ENCODE peak calls at places on chromosomes 4 and X, in nine cellular contexts. H is mesenchymal stem cell, P is cardiac muscle cell, A is HCT116, D is uterus, R is adrenal gland, V is esophagus muscularis mucosa, J is heart left ventricle, N is hepatocyte. M is an unnamed sample.

GRCh38 chr4:97627785-97628184 is 515.5 kb downstream of the STPG2 start:
- DNase-seq in H (no peak), P (no peak), A (no peak), D (no peak), R (no peak), V (no peak), J (no peak), N (no peak), M (no peak)

GRCh38 chr4:148376151-148376550 is 66.1 kb downstream of the NR3C2 start:
- DNase-seq in H (no peak), P (peak; percentile 80), A (peak; percentile 45), D (no peak), R (peak; percentile 50), V (no peak), J (peak; percentile 65), N (peak; percentile 40), M (no peak)

GRCh38 chrX:15349046-15349445 is 13.7 kb upstream of the PIGA start:
- DNase-seq in H (peak; percentile 62), P (peak; percentile 79), A (peak; percentile 39), D (no peak), R (peak; percentile 50), V (no peak), J (peak; percentile 34), N (peak; percentile 89), M (no peak)

GRCh38 chr4:23942491-23942890 is 52.6 kb upstream of the PPARGC1A start:
- DNase-seq in H (no peak), P (no peak), A (no peak), D (no peak), R (no peak), V (no peak), J (no peak), N (no peak), M (no peak)

GRCh38 chr4:7917669-7918068 is 22.0 kb downstream of the AFAP1 start:
- DNase-seq in H (no peak), P (no peak), A (no peak), D (no peak), R (no peak), V (no peak), J (no peak), N (no peak), M (no peak)

GRCh38 chr4:10082459-10083272 is 33.9 kb downstream of the WDR1 start:
- DNase-seq in H (no peak), P (no peak), A (no peak), D (no peak), R (no peak), V (no peak), J (no peak), N (no peak), M (peak; percentile 49)

GRCh38 chr4:90857081-90857820 is 730.1 kb downstream of the CCSER1 start:
- DNase-seq in H (no peak), P (no peak), A (no peak), D (no peak), R (no peak), V (no peak), J (no peak), N (no peak), M (no peak)

GRCh38 chr4:16827045-16827444 is 71.4 kb downstream of the LDB2 start:
- DNase-seq in H (no peak), P (no peak), A (no peak), D (no peak), R (no peak), V (no peak), J (no peak), N (no peak), M (no peak)

GRCh38 chrX:16842684-16843083 is 27.5 kb downstream of the RBBP7 start:
- DNase-seq in H (no peak), P (no peak), A (no peak), D (no peak), R (no peak), V (no peak), J (no peak), N (no peak), M (no peak)

GRCh38 chr4:148057425-148058020 is 325.6 kb downstream of the ARHGAP10 start:
- DNase-seq in H (no peak), P (no peak), A (no peak), D (no peak), R (no peak), V (no peak), J (no peak), N (no peak), M (no peak)

GRCh38 chr4:144289687-144290433 is 149.3 kb upstream of the GYPA start:
- DNase-seq in H (no peak), P (peak; percentile 53), A (no peak), D (no peak), R (no peak), V (no peak), J (no peak), N (no peak), M (no peak)

GRCh38 chr4:89336818-89337395 is 29.3 kb upstream of the GPRIN3 start:
- DNase-seq in H (no peak), P (no peak), A (no peak), D (no peak), R (no peak), V (no peak), J (no peak), N (no peak), M (no peak)

GRCh38 chrX:136646602-136647239 is 1.2 kb upstream of the CD40LG start:
- DNase-seq in H (no peak), P (no peak), A (no peak), D (no peak), R (no peak), V (no peak), J (no peak), N (no peak), M (no peak)

GRCh38 chr4:110196206-110196870 is 2.1 kb downstream of the ELOVL6 start:
- DNase-seq in H (peak; percentile 63), P (peak; percentile 30), A (no peak), D (peak; percentile 53), R (peak; percentile 20), V (no peak), J (peak; percentile 43), N (peak; percentile 74), M (peak; percentile 83)

GRCh38 chr4:35105486-35105885 is 1138.8 kb downstream of the ARAP2 start:
- DNase-seq in H (no peak), P (no peak), A (no peak), D (no peak), R (no peak), V (no peak), J (no peak), N (no peak), M (no peak)

GRCh38 chr4:76430519-76431388 is 4.3 kb upstream of the SHROOM3 start:
- DNase-seq in H (peak; percentile 64), P (peak; percentile 74), A (peak; percentile 50), D (no peak), R (no peak), V (no peak), J (no peak), N (peak; percentile 71), M (no peak)

GRCh38 chr4:46993075-46994006 is at the start of gene GABRA4:
- DNase-seq in H (peak; percentile 31), P (no peak), A (no peak), D (no peak), R (no peak), V (no peak), J (peak; percentile 28), N (peak; percentile 26), M (peak; percentile 63)

GRCh38 chr4:85928775-85929585 is 430.9 kb downstream of the MAPK10 start:
- DNase-seq in H (peak; percentile 35), P (peak; percentile 29), A (no peak), D (no peak), R (no peak), V (no peak), J (no peak), N (peak; percentile 44), M (no peak)

GRCh38 chr4:86939737-86940141 is 4.9 kb downstream of the AFF1 start:
- DNase-seq in H (no peak), P (no peak), A (no peak), D (no peak), R (no peak), V (no peak), J (no peak), N (no peak), M (no peak)

GRCh38 chr4:57109530-57109846 is 697 bp downstream of the IGFBP7 start:
- DNase-seq in H (peak; percentile 40), P (peak; percentile 32), A (no peak), D (peak; percentile 24), R (no peak), V (no peak), J (peak; percentile 31), N (no peak), M (no peak)

GRCh38 chrX:4675686-4676300 is 962.3 kb upstream of the PRKX start:
- DNase-seq in H (no peak), P (no peak), A (no peak), D (no peak), R (no peak), V (no peak), J (no peak), N (no peak), M (no peak)

GRCh38 chr4:46844325-46844917 is 64.6 kb downstream of the COX7B2 start:
- DNase-seq in H (peak; percentile 63), P (peak; percentile 75), A (peak; percentile 27), D (no peak), R (no peak), V (no peak), J (no peak), N (peak; percentile 83), M (no peak)

DNA sequence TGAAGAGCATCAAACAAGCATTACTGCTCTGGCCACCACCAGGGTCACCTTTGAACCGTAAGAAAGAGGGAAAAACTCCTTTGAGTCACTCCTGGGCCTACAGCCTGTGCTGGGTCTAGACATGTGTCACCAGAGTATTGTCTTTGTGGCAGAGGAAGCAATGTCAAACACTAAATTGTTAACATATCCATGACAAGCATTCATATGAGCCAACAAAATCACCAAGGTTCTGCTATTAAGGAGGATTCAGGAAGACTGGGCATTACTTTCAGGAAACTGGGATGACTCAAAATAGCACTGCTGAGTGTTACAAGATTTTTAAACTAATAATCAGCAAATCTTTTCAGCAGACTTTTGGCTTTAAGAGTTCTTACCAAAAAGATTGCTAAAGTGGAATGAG is 28.1 kb downstream of the LGI2 start:
- DNase-seq in H (no peak), P (peak; percentile 41), A (no peak), D (no peak), R (no peak), V (no peak), J (no peak), N (no peak), M (no peak)
- H3K27ac ChIP-seq in H (no peak overlapping the region), P (no peak overlapping the region), A (no peak overlapping the region), D (peak overlapping the region; percentile 27), R (no peak overlapping the region), V (peak overlapping the region; percentile 80), J (peak overlapping the region; percentile 60), N (no peak overlapping the region), M (no peak overlapping the region)

GRCh38 chr4:183636923-183637322 is 22.1 kb downstream of the RWDD4 start:
- DNase-seq in H (no peak), P (peak; percentile 26), A (no peak), D (no peak), R (no peak), V (no peak), J (no peak), N (no peak), M (no peak)
- H3K4me3 ChIP-seq in H (no peak overlapping the region), P (no peak overlapping the region), A (no peak overlapping the region), D (no peak overlapping the region), R (no peak overlapping the region), V (peak overlapping the region; percentile 13), J (no peak overlapping the region), N (no peak overlapping the region), M (peak overlapping the region; percentile 19)

GRCh38 chr4:12421364-12421763 is 992.7 kb upstream of the HS3ST1 start:
- DNase-seq in H (no peak), P (no peak), A (peak; percentile 23), D (no peak), R (no peak), V (no peak), J (no peak), N (peak; percentile 17), M (no peak)
- H3K4me1 ChIP-seq in H (no peaks in the 10 kb centered on the region), P (peaks cover 5% of the 10 kb centered on the region), A (peaks cover 4% of the 10 kb centered on the region), D (no peaks in the 10 kb centered on the region), R (no peaks in the 10 kb centered on the region), V (no peaks in the 10 kb centered on the region), J (no peaks in the 10 kb centered on the region), N (peaks cover 8% of the 10 kb centered on the region), M (no peaks in the 10 kb centered on the region)

GRCh38 chrX:39895228-39896110 is 202.3 kb downstream of the BCOR start:
- DNase-seq in H (no peak), P (no peak), A (no peak), D (no peak), R (peak; percentile 48), V (no peak), J (no peak), N (no peak), M (no peak)
- H3K27ac ChIP-seq in H (no peak overlapping the region), P (no peak overlapping the region), A (no peak overlapping the region), D (no peak overlapping the region), R (no peak overlapping the region), V (no peak overlapping the region), J (no peak overlapping the region), N (no peak overlapping the region), M (peak overlapping the region; percentile 6)